ENCODE peak calls at places on chromosomes 6 and 20, in six cellular contexts. N is A549, L is body of pancreas, J is heart right ventricle, B is left ventricle myocardium inferior, Q is upper lobe of right lung. R is an unnamed sample. For H3K9me3, the result is how much of the 10 kb centered on the place peaks cover.

GRCh38 chr6:44430322-44430721 is 42.8 kb downstream of the CDC5L start:
- DNase-seq in N (no peak), L (no peak), J (no peak), B (no peak), Q (no peak), R (peak)

GRCh38 chr6:144559865-144560603 is 274.9 kb downstream of the UTRN start:
- DNase-seq in N (no peak), L (no peak), J (no peak), B (no peak), Q (no peak), R (no peak)

GRCh38 chr20:8132632-8133587 is 844 bp downstream of the PLCB1 start:
- DNase-seq in N (no peak), L (peak), J (peak), B (peak), Q (peak), R (peak)

GRCh38 chr20:7775072-7775471 is 165.2 kb downstream of the HAO1 start:
- DNase-seq in N (no peak), L (no peak), J (no peak), B (no peak), Q (no peak), R (no peak)

GRCh38 chr6:122780114-122780513 is 598 bp downstream of the FABP7 start:
- DNase-seq in N (no peak), L (no peak), J (no peak), B (no peak), Q (no peak), R (peak)

GRCh38 chr6:20497200-20497820 is 36.9 kb upstream of the CDKAL1 start:
- DNase-seq in N (no peak), L (no peak), J (no peak), B (no peak), Q (no peak), R (peak)

GRCh38 chr6:12324741-12325140 is 34.6 kb downstream of the EDN1 start:
- DNase-seq in N (no peak), L (no peak), J (no peak), B (no peak), Q (no peak), R (no peak)

GRCh38 chr20:58342104-58342945 is 32.8 kb downstream of the RAB22A start:
- DNase-seq in N (peak), L (no peak), J (no peak), B (no peak), Q (no peak), R (peak)

GRCh38 chr20:43691928-43692524 is 25.1 kb downstream of the MYBL2 start:
- DNase-seq in N (peak), L (peak), J (no peak), B (no peak), Q (no peak), R (peak)

GRCh38 chr20:44334306-44334705 is 2.5 kb upstream of the R3HDML start:
- DNase-seq in N (no peak), L (no peak), J (no peak), B (no peak), Q (peak), R (no peak)

GRCh38 chr20:64106981-64107735 is at the start of gene NPBWR2:
- DNase-seq in N (no peak), L (no peak), J (no peak), B (peak), Q (peak), R (no peak)

DNA sequence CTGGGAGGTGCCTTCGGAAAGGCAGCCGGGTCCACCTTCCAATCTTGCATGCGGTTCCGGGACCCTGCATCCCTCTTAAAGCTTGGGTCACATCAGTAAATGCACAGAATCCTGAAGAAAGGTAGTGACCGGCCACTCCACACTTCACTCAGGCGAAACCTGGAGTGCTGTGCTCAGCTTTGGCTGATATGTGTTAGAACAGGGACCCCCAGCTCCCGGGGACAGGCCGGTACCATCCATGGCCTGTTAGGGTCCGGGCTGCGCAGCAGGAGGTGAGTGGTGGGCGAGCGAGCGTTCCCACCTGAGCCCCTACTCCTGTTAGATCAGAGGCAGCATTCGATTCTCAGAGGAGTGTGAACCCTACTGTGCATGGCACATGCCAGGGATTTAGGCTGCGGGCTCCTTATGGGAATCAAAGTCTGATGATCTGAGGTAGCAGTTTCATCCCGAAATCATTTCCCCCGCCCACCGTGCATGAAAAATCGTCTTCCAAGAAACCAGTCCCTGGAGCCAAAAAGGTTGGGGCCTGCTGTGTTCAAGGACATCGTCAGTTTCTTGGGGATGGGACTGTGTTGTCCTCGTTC is 143.0 kb downstream of the ERMARD start:
- DNase-seq in N (no peak), L (no peak), J (no peak), B (no peak), Q (no peak), R (no peak)
- H3K4me3 ChIP-seq in N (no peak), L (no peak), J (no peak), B (no peak), Q (no peak), R (no peak)

DNA sequence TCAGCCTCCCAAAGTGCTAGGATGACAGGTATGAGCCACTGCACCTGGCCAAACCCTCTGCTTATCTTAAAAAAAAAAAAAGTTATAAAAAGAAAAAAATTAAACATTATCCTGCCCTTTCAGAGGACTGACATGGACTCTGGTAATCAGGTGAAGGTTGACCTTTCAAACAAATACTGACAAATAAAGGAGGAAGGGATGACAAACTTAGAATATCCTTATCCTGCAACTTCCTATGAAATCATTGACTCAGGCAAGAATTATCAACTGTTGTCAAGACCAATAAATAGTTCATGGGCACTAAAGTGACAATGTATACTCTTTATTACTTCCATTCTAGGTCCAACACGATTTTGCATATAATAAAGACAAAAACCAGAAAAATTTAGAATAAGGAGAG is 118.0 kb downstream of the KIF16B start:
- DNase-seq in N (no peak), L (no peak), J (no peak), B (no peak), Q (no peak), R (no peak)
- H3K27ac ChIP-seq in N (no peak), L (no peak), J (no peak), B (no peak), Q (no peak), R (no peak)

DNA sequence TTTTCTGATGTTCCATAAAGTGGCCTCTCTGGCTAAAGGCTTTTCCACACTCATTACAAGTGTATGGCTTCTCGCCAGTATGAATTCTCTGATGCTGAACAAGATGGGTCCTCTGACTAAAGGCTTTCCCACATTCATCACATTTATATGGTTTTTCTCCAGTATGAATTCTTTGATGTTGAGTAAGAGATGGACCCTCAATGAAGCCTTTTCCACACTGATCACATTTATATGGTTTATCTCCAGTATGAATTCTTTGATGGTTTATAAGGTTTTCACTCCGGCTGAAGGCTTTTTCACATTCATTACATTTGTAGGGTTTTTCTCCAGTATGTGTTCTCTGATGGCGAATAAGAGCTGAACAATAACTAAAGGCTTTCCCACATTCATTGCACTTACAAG is 20.4 kb downstream of the ZNF184 start:
- DNase-seq in N (no peak), L (no peak), J (no peak), B (no peak), Q (no peak), R (no peak)
- H3K9me3 ChIP-seq in N (half or more), L (under half), J (under half), B (half or more), Q (half or more), R (under half)

GRCh38 chr6:137852346-137852745 is 14.7 kb upstream of the TNFAIP3 start:
- DNase-seq in N (no peak), L (no peak), J (no peak), B (no peak), Q (no peak), R (no peak)
- H3K4me3 ChIP-seq in N (no peak), L (no peak), J (no peak), B (no peak), Q (no peak), R (no peak)

GRCh38 chr20:50009521-50010454 is 27.0 kb downstream of the SNAI1 start:
- DNase-seq in N (no peak), L (no peak), J (no peak), B (no peak), Q (no peak), R (peak)
- H3K27ac ChIP-seq in N (no peak), L (no peak), J (no peak), B (no peak), Q (no peak), R (peak)

DNA sequence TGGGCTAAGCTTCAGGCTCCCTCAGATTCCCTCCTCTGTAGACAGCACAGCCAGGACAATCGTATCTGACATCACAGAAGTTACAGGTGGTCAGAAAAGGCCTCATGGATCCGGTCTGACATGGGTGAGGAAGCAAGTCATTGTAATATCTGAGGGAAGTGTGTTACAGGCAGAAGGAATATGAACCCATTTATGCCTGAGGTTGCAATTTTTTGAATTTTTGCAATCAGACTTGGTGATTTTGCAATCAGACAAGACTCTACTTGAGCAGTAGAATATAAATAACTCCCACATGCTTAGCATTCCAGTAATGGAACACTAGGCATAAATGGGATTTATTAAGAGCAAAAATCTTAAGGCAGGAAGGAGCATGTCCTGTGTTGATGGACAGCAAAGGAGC is 52.1 kb downstream of the CBLN4 start:
- DNase-seq in N (no peak), L (no peak), J (no peak), B (no peak), Q (no peak), R (no peak)
- H3K9me3 ChIP-seq in N (under half), L (under half), J (under half), B (under half), Q (under half), R (under half)

GRCh38 chr6:10613693-10614092 is 80.7 kb downstream of the C6orf52 start:
- DNase-seq in N (no peak), L (no peak), J (no peak), B (no peak), Q (no peak), R (no peak)

GRCh38 chr6:10609038-10609437 is 85.4 kb downstream of the C6orf52 start:
- DNase-seq in N (no peak), L (no peak), J (no peak), B (no peak), Q (no peak), R (no peak)

GRCh38 chr6:10613077-10613476 is 81.3 kb downstream of the C6orf52 start:
- DNase-seq in N (no peak), L (no peak), J (no peak), B (no peak), Q (no peak), R (no peak)

GRCh38 chr6:10610289-10610688 is 84.1 kb downstream of the C6orf52 start:
- DNase-seq in N (no peak), L (no peak), J (peak), B (peak), Q (no peak), R (no peak)

GRCh38 chr6:10612161-10612560 is 82.3 kb downstream of the C6orf52 start:
- DNase-seq in N (no peak), L (no peak), J (no peak), B (no peak), Q (no peak), R (no peak)
- H3K4me3 ChIP-seq in N (no peak), L (no peak), J (no peak), B (no peak), Q (no peak), R (no peak)

DNA sequence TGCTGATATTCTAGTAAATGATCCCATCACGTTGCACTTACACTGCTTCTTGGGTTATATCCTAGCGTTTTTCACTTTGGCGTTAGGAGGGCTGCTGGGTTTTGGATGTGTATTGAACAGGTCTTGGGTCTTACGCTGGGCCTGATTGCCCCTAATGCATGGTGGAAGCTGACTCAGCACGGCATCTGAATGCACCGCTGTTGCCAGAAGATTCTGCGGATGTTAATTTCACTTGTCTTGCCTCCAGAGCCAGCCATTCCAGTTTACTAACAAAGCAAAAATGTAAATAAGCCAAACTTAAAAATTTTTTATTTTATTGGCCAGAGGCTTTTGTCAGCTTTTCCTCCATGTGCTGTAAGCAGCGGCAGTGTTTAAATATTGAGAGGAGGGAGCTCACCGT is 233.5 kb downstream of the TMEM242 start:
- DNase-seq in N (no peak), L (no peak), J (no peak), B (no peak), Q (no peak), R (no peak)
- H3K27ac ChIP-seq in N (no peak), L (no peak), J (no peak), B (no peak), Q (no peak), R (peak)

GRCh38 chr6:170146640-170147039 is 144.2 kb downstream of the DLL1 start:
- DNase-seq in N (no peak), L (no peak), J (no peak), B (no peak), Q (peak), R (no peak)
- H3K9me3 ChIP-seq in N (under half), L (under half), J (under half), B (under half), Q (under half), R (under half)

GRCh38 chr6:28707387-28708282 is 182.0 kb downstream of the GPX5 start:
- DNase-seq in N (no peak), L (no peak), J (no peak), B (no peak), Q (no peak), R (no peak)

GRCh38 chr6:28711325-28711724 is 185.6 kb downstream of the GPX5 start:
- DNase-seq in N (no peak), L (no peak), J (no peak), B (no peak), Q (no peak), R (no peak)

GRCh38 chr6:28710466-28711191 is 184.9 kb downstream of the GPX5 start:
- DNase-seq in N (peak), L (no peak), J (no peak), B (no peak), Q (no peak), R (peak)

GRCh38 chr6:28712982-28713381 is 187.3 kb downstream of the GPX5 start:
- DNase-seq in N (no peak), L (no peak), J (no peak), B (no peak), Q (no peak), R (no peak)

GRCh38 chr6:28709478-28710349 is 184.0 kb downstream of the GPX5 start:
- DNase-seq in N (peak), L (no peak), J (no peak), B (no peak), Q (no peak), R (no peak)
- H3K4me3 ChIP-seq in N (peak), L (no peak), J (no peak), B (peak), Q (no peak), R (peak)